ENCODE peak calls at places on chromosomes 12 and 14, in seven cellular contexts. V, P, B, Y, T, F and K are unnamed samples.

GRCh38 chr12:48126953-48127630 is 7.9 kb downstream of the PFKM start:
- DNase-seq in V (no peak), P (no peak), B (no peak), Y (no peak), T (no peak), F (no peak), K (no peak)

GRCh38 chr12:19277707-19278106 is 148.2 kb downstream of the PLEKHA5 start:
- DNase-seq in V (no peak), P (no peak), B (no peak), Y (no peak), T (no peak), F (no peak), K (no peak)

GRCh38 chr12:72547593-72547992 is 275.4 kb downstream of the TRHDE start:
- DNase-seq in V (no peak), P (no peak), B (no peak), Y (no peak), T (no peak), F (no peak), K (no peak)

GRCh38 chr12:130132831-130133635 is 29.2 kb upstream of the FZD10 start:
- DNase-seq in V (no peak), P (no peak), B (no peak), Y (no peak), T (no peak), F (no peak), K (no peak)

GRCh38 chr12:31300783-31301182 is 25.2 kb downstream of the SINHCAF start:
- DNase-seq in V (no peak), P (no peak), B (no peak), Y (no peak), T (no peak), F (no peak), K (no peak)

GRCh38 chr12:65721541-65722190 is 102.6 kb upstream of the HMGA2 start:
- DNase-seq in V (no peak), P (no peak), B (no peak), Y (no peak), T (no peak), F (no peak), K (no peak)

GRCh38 chr12:110928700-110929099 is 8.3 kb upstream of the MYL2 start:
- DNase-seq in V (peak), P (no peak), B (no peak), Y (no peak), T (no peak), F (no peak), K (no peak)

GRCh38 chr12:101707131-101707782 is 9.8 kb downstream of the CHPT1 start:
- DNase-seq in V (no peak), P (no peak), B (no peak), Y (no peak), T (no peak), F (no peak), K (no peak)

GRCh38 chr12:112846619-112847018 is 55.1 kb downstream of the RPH3A start:
- DNase-seq in V (peak), P (no peak), B (no peak), Y (no peak), T (no peak), F (no peak), K (no peak)

GRCh38 chr12:24773996-24774395 is 174.9 kb downstream of the BCAT1 start:
- DNase-seq in V (no peak), P (no peak), B (no peak), Y (no peak), T (no peak), F (no peak), K (no peak)

GRCh38 chr14:83874662-83875061 is 1655.3 kb upstream of the FLRT2 start:
- DNase-seq in V (no peak), P (no peak), B (no peak), Y (no peak), T (no peak), F (no peak), K (no peak)

GRCh38 chr12:107291018-107291417 is 197.7 kb upstream of the CRY1 start:
- DNase-seq in V (no peak), P (no peak), B (no peak), Y (no peak), T (no peak), F (no peak), K (no peak)

GRCh38 chr12:115934046-115934445 is 343.4 kb downstream of the MED13L start:
- DNase-seq in V (no peak), P (no peak), B (no peak), Y (no peak), T (no peak), F (no peak), K (no peak)

GRCh38 chr12:39619316-39619659 is 315 bp downstream of the ABCD2 start:
- DNase-seq in V (no peak), P (no peak), B (no peak), Y (no peak), T (no peak), F (no peak), K (no peak)

GRCh38 chr12:77213316-77213715 is 147.9 kb upstream of the E2F7 start:
- DNase-seq in V (no peak), P (no peak), B (no peak), Y (no peak), T (peak), F (no peak), K (no peak)

GRCh38 chr12:111942557-111942956 is 70.4 kb downstream of the TMEM116 start:
- DNase-seq in V (no peak), P (no peak), B (no peak), Y (no peak), T (peak), F (no peak), K (peak)

GRCh38 chr12:84508943-84509342 is 403.7 kb downstream of the SLC6A15 start:
- DNase-seq in V (no peak), P (no peak), B (peak), Y (no peak), T (no peak), F (no peak), K (no peak)

GRCh38 chr14:105093426-105094192 is 28.4 kb upstream of the GPR132 start:
- DNase-seq in V (peak), P (no peak), B (peak), Y (peak), T (peak), F (peak), K (peak)

GRCh38 chr14:58751788-58752187 is 114.0 kb downstream of the DACT1 start:
- DNase-seq in V (no peak), P (no peak), B (no peak), Y (no peak), T (no peak), F (no peak), K (no peak)

GRCh38 chr12:132162508-132163031 is 18.3 kb downstream of the NOC4L start:
- DNase-seq in V (no peak), P (no peak), B (no peak), Y (no peak), T (no peak), F (no peak), K (peak)

GRCh38 chr14:24311837-24312615 is 724 bp downstream of the LTB4R start:
- DNase-seq in V (peak), P (no peak), B (no peak), Y (no peak), T (no peak), F (no peak), K (no peak)

GRCh38 chr12:95116773-95117172 is 43.4 kb upstream of the NR2C1 start:
- DNase-seq in V (no peak), P (no peak), B (no peak), Y (peak), T (no peak), F (no peak), K (no peak)

GRCh38 chr12:42474391-42474790 is 115.2 kb downstream of the PRICKLE1 start:
- DNase-seq in V (no peak), P (no peak), B (no peak), Y (no peak), T (no peak), F (no peak), K (peak)

GRCh38 chr12:10623131-10623530 is 9.7 kb upstream of the MAGOHB start:
- DNase-seq in V (no peak), P (no peak), B (no peak), Y (no peak), T (no peak), F (no peak), K (no peak)

GRCh38 chr12:81992461-81992860 is 233.3 kb upstream of the PPFIA2 start:
- DNase-seq in V (no peak), P (no peak), B (no peak), Y (no peak), T (peak), F (no peak), K (no peak)

GRCh38 chr14:104094709-104095425 is 9.4 kb downstream of the ASPG start:
- DNase-seq in V (no peak), P (no peak), B (no peak), Y (peak), T (peak), F (no peak), K (peak)

GRCh38 chr14:68634874-68635601 is 157.8 kb downstream of the ZFP36L1 start:
- DNase-seq in V (no peak), P (no peak), B (no peak), Y (no peak), T (no peak), F (no peak), K (no peak)

GRCh38 chr12:49048953-49049352 is 11.6 kb downstream of the KMT2D start:
- DNase-seq in V (no peak), P (no peak), B (no peak), Y (no peak), T (no peak), F (no peak), K (no peak)

GRCh38 chr12:120359159-120359527 is 9.8 kb downstream of the MSI1 start:
- DNase-seq in V (no peak), P (no peak), B (no peak), Y (no peak), T (no peak), F (no peak), K (no peak)

GRCh38 chr12:21773263-21773741 is 1.2 kb downstream of the KCNJ8 start:
- DNase-seq in V (peak), P (no peak), B (peak), Y (no peak), T (no peak), F (peak), K (no peak)

GRCh38 chr14:59275668-59276067 is 87.2 kb downstream of the DAAM1 start:
- DNase-seq in V (no peak), P (no peak), B (no peak), Y (no peak), T (no peak), F (no peak), K (no peak)

GRCh38 chr14:88866305-88866704 is 41.9 kb downstream of the TTC8 start:
- DNase-seq in V (no peak), P (no peak), B (no peak), Y (no peak), T (no peak), F (no peak), K (no peak)

GRCh38 chr14:85934886-85935254 is 404.9 kb downstream of the FLRT2 start:
- DNase-seq in V (no peak), P (no peak), B (no peak), Y (no peak), T (no peak), F (no peak), K (no peak)

GRCh38 chr12:90682398-90682797 is 272.6 kb downstream of the CCER1 start:
- DNase-seq in V (no peak), P (no peak), B (no peak), Y (no peak), T (no peak), F (no peak), K (no peak)

DNA sequence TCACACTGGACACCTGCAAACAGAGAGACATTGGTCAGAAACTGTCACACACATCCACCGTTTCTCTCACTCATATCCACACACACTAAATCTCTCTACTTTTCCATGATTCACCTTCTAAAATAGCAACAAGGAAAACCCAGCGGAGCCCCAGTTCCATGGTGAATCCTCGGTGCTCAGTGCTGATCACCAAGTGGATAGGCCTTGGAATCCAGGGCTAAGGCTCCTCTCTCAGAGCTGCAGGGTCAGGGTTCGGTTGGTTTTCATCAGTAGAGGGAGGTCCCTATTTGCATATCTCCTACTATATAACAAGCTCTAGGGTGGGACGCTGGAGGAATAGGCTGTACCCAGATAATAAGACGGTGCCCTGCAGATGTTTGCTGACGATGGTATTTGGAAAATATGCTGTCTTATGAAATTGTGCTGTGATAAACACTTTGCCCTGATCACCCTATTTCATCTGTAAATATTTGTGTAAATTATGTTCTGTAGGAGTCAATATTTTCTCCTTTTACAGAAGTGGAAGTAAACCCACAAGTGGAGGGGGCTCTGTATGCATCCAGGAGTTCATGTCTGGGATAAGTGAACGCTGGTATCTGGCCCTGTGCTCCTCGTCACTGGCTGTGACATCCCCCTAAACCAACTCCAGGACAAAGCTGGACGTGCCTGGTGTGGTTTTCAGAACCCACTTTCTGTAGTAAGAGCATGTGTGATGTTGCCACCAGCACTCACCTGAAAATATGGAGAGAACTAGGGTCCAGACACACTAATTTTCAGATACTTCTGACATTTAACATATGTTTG is 709.2 kb downstream of the TMEM121 start:
- DNase-seq in V (no peak), P (no peak), B (no peak), Y (no peak), T (no peak), F (no peak), K (no peak)
- TF ChIP-seq POLR2A in V (no peak), P (no peak), B (no peak), Y (no peak), T (no peak), F (no peak), K (no peak)

DNA sequence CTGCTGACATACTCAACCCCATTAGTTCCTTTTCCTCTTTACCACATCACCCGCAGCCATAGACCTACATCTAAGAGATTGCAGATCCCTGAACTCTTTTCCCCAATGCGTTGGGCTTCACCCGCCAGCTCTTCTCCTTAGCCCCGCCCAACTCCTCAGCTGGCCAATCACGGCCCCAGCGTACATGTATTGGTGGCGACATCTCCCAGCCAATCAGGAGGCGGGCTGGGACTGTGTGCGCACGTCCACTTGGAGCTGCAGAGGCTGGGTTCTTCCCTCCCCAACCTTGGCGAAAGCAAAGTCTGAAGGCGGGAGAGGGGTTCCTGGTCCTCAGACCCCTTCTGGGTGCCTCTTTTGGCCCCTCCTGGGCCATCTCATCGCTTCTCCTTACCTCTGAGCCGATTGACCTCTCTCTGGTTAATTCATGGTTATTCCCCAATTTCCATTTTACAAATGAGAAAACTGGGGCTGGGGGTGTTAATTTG is 11.0 kb downstream of the PDE1B start:
- DNase-seq in V (peak), P (peak), B (peak), Y (peak), T (peak), F (peak), K (peak)
- TF ChIP-seq POLR2A in V (no peak), P (no peak), B (peak), Y (peak), T (no peak), F (peak), K (peak)

GRCh38 chr14:61474671-61475070 is 153.3 kb downstream of the PRKCH start:
- DNase-seq in V (no peak), P (no peak), B (no peak), Y (no peak), T (no peak), F (no peak), K (no peak)
- TF ChIP-seq POLR2A in V (no peak), P (no peak), B (no peak), Y (no peak), T (no peak), F (no peak), K (no peak)

DNA sequence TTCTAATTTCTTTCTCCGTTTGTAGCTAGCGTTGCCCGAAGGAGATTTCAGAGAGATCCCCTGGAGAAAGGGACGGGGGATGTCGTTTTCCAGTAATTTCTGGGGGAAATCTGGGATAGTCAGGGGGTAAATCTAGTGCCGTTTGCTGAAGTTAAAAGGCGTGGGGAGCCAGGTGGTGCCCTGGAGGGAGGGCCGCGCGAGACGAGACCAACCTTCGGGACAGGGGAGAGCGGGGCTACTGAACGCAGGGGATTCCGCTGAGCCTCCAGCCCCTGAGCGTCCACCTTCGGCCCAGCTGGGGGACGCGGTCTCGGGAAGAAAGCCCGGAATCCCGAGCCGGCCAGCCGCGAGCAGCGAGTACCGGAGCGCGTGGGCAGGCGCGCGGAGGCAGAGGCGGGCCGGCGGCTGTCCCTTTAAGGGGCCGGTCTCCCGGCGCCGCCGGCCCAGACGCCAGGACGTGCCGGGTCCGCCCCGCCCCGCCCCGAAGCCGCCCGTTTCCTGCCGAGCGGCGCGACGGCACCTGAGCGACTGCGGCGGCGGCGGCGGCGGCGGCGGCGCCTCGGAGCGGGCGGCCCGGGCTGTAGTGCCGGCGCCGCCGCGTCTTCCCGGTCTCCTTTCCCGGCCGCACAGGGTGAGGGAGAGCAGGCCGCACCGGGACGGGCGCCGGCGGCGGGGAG is at the start of gene KTN1:
- DNase-seq in V (peak), P (no peak), B (peak), Y (peak), T (peak), F (peak), K (peak)
- TF ChIP-seq POLR2A in V (no peak), P (no peak), B (peak), Y (peak), T (no peak), F (peak), K (peak)

GRCh38 chr12:4014858-4015224 is 141.6 kb upstream of the PARP11 start:
- DNase-seq in V (no peak), P (no peak), B (no peak), Y (no peak), T (no peak), F (no peak), K (no peak)

GRCh38 chr12:4015225-4016076 is 142.3 kb upstream of the PARP11 start:
- DNase-seq in V (no peak), P (no peak), B (no peak), Y (no peak), T (peak), F (no peak), K (no peak)

GRCh38 chr12:4012073-4012472 is 138.9 kb upstream of the PARP11 start:
- DNase-seq in V (no peak), P (no peak), B (no peak), Y (no peak), T (no peak), F (no peak), K (no peak)

GRCh38 chr12:4011597-4011996 is 138.4 kb upstream of the PARP11 start:
- DNase-seq in V (no peak), P (no peak), B (no peak), Y (no peak), T (no peak), F (no peak), K (no peak)

DNA sequence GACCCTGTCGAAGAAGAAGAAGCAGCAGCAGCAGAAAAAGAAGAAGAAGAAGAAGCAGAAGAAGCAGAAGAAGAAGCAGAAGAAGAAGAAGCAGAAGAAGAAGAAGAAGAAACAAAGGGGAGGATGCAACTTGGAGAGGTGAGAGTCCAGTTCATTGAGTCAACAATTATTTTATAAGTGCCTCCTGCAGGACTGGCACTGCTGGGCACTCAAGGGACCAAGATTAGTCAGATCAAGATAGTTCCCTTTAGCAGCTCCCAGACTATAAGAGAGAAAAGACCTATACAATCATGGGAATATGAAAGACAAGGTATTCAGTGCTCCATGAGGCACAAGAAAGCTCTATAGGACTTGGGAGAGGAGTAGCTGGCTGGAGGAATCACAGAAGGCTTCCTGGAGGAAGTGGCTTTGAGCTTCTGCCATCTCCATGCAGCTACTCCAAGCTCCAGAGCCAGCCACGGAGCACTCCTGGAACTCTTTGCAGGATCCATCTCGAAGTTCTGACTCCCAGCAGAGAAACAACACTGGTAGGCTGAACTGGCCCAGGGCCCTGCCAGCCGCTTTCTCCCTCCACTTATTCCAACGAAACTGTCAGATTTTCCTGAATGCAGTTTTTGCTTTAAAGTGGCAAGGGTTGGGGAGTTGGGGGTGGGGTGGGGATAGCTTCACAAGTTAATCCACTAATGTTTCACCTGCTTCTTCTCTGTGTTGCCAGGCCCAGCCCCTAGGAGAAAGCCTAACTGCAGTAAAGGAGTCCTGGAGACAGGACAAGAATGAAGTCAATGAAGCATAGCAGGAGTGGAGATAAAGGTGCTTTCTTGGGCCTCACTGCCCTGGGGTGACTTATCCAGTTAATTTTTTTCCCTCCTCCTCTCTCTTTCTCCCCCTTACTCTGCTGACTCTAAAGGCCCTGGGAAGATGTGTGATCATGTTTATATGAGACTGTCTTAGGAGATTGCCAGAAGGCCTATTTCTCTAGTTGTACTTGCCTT is 140.1 kb upstream of the PARP11 start:
- DNase-seq in V (no peak), P (no peak), B (no peak), Y (no peak), T (no peak), F (no peak), K (no peak)
- TF ChIP-seq POLR2A in V (no peak), P (no peak), B (no peak), Y (no peak), T (no peak), F (no peak), K (no peak)

GRCh38 chr12:53170245-53170644 is 10.3 kb upstream of the ZNF740 start:
- DNase-seq in V (peak), P (no peak), B (peak), Y (no peak), T (peak), F (no peak), K (no peak)
- TF ChIP-seq POLR2A in V (no peak), P (no peak), B (no peak), Y (no peak), T (no peak), F (no peak), K (no peak)

GRCh38 chr12:56634837-56635538 is 4.9 kb upstream of the BAZ2A start:
- DNase-seq in V (peak), P (no peak), B (peak), Y (peak), T (peak), F (peak), K (peak)
- TF ChIP-seq POLR2A in V (no peak), P (no peak), B (peak), Y (peak), T (no peak), F (no peak), K (peak)

GRCh38 chr12:50110127-50110761 is 1.8 kb upstream of the COX14 start:
- DNase-seq in V (no peak), P (no peak), B (peak), Y (peak), T (peak), F (peak), K (peak)
- TF ChIP-seq POLR2A in V (no peak), P (no peak), B (no peak), Y (no peak), T (no peak), F (no peak), K (no peak)